ENCODE peak calls at places on chromosomes 3 and 15, in eight cellular contexts. A, I, J, Q, C, S, N and W are unnamed samples.

GRCh38 chr3:123831420-123831819 is 52.7 kb downstream of the MYLK start:
- DNase-seq in Q (no peak), N (no peak), A (no peak), I (no peak), S (no peak), J (no peak), C (no peak), W (no peak)

GRCh38 chr15:27017168-27017809 is 46.3 kb downstream of the GABRG3 start:
- DNase-seq in C (peak), A (no peak), I (no peak), J (no peak), S (peak), Q (no peak), N (peak), W (no peak)

GRCh38 chr3:118501152-118501551 is 533.5 kb downstream of the IGSF11 start:
- DNase-seq in Q (no peak), C (peak), A (no peak), N (no peak), S (no peak), J (peak), I (no peak), W (no peak)

GRCh38 chr3:111978833-111979688 is at the start of gene ABHD10:
- DNase-seq in Q (peak), J (peak), C (peak), A (peak), S (peak), I (peak), N (peak), W (peak)

GRCh38 chr3:120077726-120078125 is 16.5 kb downstream of the GSK3B start:
- DNase-seq in S (no peak), N (no peak), C (no peak), A (no peak), Q (no peak), J (no peak), I (no peak), W (no peak)

GRCh38 chr3:103295974-103296570 is 861.3 kb downstream of the ZPLD1 start:
- DNase-seq in N (peak), C (peak), A (no peak), J (no peak), Q (no peak), I (no peak), S (peak), W (no peak)

GRCh38 chr3:12237912-12238650 is 50.8 kb upstream of the PPARG start:
- DNase-seq in I (no peak), S (no peak), C (no peak), A (no peak), Q (no peak), J (no peak), N (peak), W (no peak)

GRCh38 chr15:65535192-65535591 is 4.9 kb downstream of the HACD3 start:
- DNase-seq in J (no peak), C (no peak), A (no peak), N (no peak), I (no peak), S (no peak), Q (no peak), W (no peak)

GRCh38 chr15:41501961-41502786 is 8.5 kb downstream of the ITPKA start:
- DNase-seq in Q (no peak), C (peak), N (no peak), I (no peak), S (no peak), J (no peak), A (no peak), W (no peak)

GRCh38 chr3:7015683-7016440 is 154.9 kb downstream of the GRM7 start:
- DNase-seq in S (no peak), J (no peak), A (no peak), N (no peak), C (peak), Q (no peak), I (no peak), W (no peak)

GRCh38 chr3:148718982-148719862 is 21.5 kb downstream of the AGTR1 start:
- DNase-seq in I (no peak), N (peak), A (no peak), S (no peak), J (no peak), Q (no peak), C (peak), W (no peak)

GRCh38 chr3:186746008-186746407 is 28.8 kb downstream of the KNG1 start:
- DNase-seq in J (peak), I (no peak), A (no peak), S (no peak), N (peak), C (peak), Q (no peak), W (no peak)

GRCh38 chr3:46856576-46857471 is 6.4 kb downstream of the MYL3 start:
- DNase-seq in I (no peak), S (no peak), J (no peak), Q (peak), N (no peak), C (peak), A (no peak), W (no peak)

GRCh38 chr15:81729340-81729739 is 316.5 kb downstream of the MEX3B start:
- DNase-seq in I (no peak), A (no peak), S (no peak), Q (no peak), N (no peak), J (no peak), C (no peak), W (no peak)

GRCh38 chr3:69838217-69838616 is 99.0 kb downstream of the MITF start:
- DNase-seq in N (peak), I (no peak), C (no peak), A (no peak), S (no peak), J (no peak), Q (no peak), W (no peak)

GRCh38 chr3:143119009-143119914 is at the start of gene CHST2:
- DNase-seq in J (peak), C (peak), A (peak), I (peak), Q (peak), S (no peak), N (peak), W (peak)

GRCh38 chr3:23867400-23867799 is 49.4 kb downstream of the NKIRAS1 start:
- DNase-seq in I (no peak), S (no peak), A (no peak), N (no peak), J (no peak), C (no peak), Q (no peak), W (no peak)

GRCh38 chr3:55690746-55691540 is 203.8 kb upstream of the WNT5A start:
- DNase-seq in I (no peak), C (peak), A (no peak), S (no peak), Q (no peak), J (no peak), N (no peak), W (no peak)

GRCh38 chr3:185935465-185936263 is 2.1 kb downstream of the TRA2B start:
- DNase-seq in Q (no peak), I (no peak), J (peak), C (peak), A (no peak), S (no peak), N (no peak), W (no peak)

GRCh38 chr3:47082519-47082918 is 81.4 kb downstream of the SETD2 start:
- DNase-seq in A (no peak), J (no peak), S (no peak), C (no peak), Q (no peak), N (peak), I (no peak), W (no peak)

GRCh38 chr15:97692317-97693015 is 268.0 kb upstream of the ARRDC4 start:
- DNase-seq in C (no peak), Q (peak), J (no peak), I (no peak), N (no peak), A (no peak), S (no peak), W (no peak)

DNA sequence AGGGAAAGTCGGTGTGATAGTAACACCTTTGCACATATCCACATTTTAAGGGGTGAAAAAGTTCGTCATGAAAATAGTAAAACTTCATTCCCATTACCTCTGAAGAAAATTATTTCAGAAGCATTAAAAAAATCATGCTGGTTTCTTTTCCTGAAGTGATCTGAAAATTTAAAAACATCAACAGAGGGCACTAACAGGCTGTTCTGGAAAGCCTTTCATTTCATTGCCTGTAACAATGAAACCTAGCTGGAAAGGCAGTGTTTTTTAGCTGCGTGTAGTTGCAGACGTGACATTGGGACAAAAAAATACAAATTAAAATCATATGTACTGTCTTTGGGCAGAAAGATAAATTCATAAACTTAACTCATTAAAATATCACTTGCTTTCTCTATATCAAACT is 993.8 kb downstream of the GBE1 start:
- DNase-seq in A (no peak), C (no peak), I (no peak), Q (no peak), N (no peak), J (no peak), S (no peak), W (no peak)
- TF ChIP-seq CTCF in A (no peak), C (peak), I (no peak), Q (no peak), N (no peak), J (no peak), S (peak), W (peak)

DNA sequence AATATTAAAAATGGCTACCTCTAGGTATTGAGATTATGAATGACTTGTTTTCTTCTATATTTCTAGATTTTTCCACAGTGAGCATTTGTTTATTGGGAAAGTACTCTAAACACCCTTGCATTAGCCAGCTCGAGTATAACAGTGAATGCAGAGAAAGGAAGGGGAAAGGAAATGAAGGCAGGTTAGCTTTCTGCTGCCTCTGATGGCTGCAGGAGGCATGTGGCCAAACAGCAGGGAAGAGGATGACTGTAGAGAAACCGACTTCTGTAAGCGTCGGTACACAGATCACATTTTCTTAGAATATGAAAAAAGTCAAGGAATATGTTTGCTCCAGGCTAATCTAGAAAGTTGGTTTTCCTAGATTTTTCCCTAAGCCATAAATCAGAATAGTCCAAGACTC is 19.8 kb downstream of the GNB5 start:
- DNase-seq in A (peak), I (no peak), N (peak), S (no peak), Q (no peak), J (no peak), C (no peak), W (no peak)
- TF ChIP-seq CTCF in A (peak), I (no peak), N (no peak), S (no peak), Q (no peak), J (no peak), C (no peak), W (peak)

DNA sequence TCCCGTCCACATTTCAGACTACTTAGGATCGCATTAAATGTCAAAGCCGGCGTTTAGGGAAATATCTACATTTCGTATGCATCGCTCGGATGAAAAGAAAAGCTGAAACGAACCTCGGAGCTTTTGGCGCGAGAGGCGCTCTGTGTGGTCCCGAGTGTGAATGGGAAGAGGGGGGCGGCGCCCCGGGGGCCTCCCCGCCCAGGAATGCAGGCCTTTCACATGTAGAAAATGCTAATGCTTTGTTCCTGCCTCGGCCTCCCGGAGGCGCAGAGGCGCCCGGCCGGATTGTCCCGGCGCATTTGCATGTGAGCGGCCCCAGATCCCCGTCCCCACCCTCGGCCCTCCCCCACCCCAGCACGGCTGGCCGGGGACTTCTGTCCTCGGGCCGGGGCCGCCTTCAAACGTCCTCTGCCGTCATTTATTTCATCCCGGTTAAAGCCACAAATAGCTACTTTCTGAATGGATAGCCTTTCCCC is 37.0 kb upstream of the TRIM71 start:
- DNase-seq in A (peak), C (peak), J (peak), S (no peak), I (no peak), Q (no peak), N (peak), W (peak)
- TF ChIP-seq CTCF in A (no peak), C (no peak), J (no peak), S (no peak), I (no peak), Q (no peak), N (no peak), W (no peak)

DNA sequence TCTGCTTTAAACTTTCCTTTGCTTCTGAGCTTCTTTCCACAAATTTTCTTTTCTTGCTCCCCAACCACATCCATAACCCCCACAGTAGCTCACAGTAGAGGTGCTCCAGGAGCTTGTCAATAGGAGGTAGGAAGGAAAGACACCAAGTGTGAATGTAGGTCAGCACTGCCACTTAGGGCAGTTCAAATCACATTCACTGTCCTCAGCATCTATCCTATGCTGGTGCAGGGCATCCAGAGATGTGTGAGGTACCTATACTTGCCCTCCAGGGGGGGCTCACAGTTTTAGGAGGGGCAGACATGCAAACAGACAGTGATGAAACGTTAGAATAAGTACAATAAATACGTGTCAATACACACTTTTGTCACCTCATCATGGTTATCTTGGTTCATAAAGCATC is 1.5 kb upstream of the SPSB4 start:
- DNase-seq in C (peak), Q (no peak), A (no peak), N (no peak), I (peak), S (no peak), J (no peak), W (no peak)
- TF ChIP-seq CTCF in C (peak), Q (no peak), A (peak), N (peak), I (no peak), S (peak), J (no peak), W (peak)

GRCh38 chr15:25742008-25742407 is 121.1 kb downstream of the ATP10A start:
- DNase-seq in N (no peak), I (no peak), J (no peak), Q (no peak), S (no peak), A (no peak), C (peak), W (peak)

GRCh38 chr15:25741253-25741575 is 121.9 kb downstream of the ATP10A start:
- DNase-seq in A (no peak), C (no peak), S (no peak), Q (no peak), N (no peak), I (no peak), J (no peak), W (no peak)

GRCh38 chr15:25740438-25741252 is 122.5 kb downstream of the ATP10A start:
- DNase-seq in C (no peak), J (no peak), A (no peak), S (no peak), N (no peak), Q (no peak), I (peak), W (peak)

GRCh38 chr15:25738171-25738792 is 124.8 kb downstream of the ATP10A start:
- DNase-seq in S (no peak), N (peak), Q (no peak), C (no peak), I (peak), A (no peak), J (no peak), W (peak)

DNA sequence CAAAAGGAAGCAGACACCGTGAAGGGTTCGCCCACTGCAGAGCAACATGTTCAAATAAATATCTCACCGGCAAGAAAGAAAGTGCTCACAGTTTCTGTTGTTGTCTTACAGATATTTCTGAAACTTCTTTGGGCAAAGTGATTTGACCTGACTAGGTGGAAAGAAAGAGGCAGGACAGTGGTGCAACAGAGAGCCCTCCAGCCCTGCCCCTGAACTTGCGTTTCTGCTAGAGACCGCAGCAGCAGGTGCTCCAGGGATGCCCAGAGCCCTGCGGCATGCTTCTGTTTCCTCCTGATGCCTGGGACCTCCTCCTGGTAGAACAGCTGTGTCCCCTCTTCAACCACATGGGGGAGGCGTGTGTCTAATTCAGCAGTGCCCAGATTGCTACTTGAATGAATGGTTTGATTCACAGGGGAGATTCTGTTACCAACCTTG is 123.4 kb downstream of the ATP10A start:
- DNase-seq in I (peak), J (no peak), A (no peak), Q (no peak), S (no peak), N (peak), C (peak), W (peak)
- TF ChIP-seq CTCF in I (peak), J (no peak), A (peak), Q (peak), S (no peak), N (peak), C (peak), W (peak)

GRCh38 chr15:73631915-73632669 is 1.1 kb downstream of the NPTN start:
- DNase-seq in S (no peak), C (peak), I (no peak), A (no peak), Q (no peak), J (peak), N (peak), W (no peak)

GRCh38 chr15:73630030-73630429 is 3.2 kb downstream of the NPTN start:
- DNase-seq in I (no peak), A (no peak), C (no peak), N (no peak), Q (no peak), J (no peak), S (no peak), W (no peak)

GRCh38 chr15:73628102-73628501 is 5.1 kb downstream of the NPTN start:
- DNase-seq in N (no peak), Q (no peak), S (no peak), C (no peak), A (no peak), I (no peak), J (no peak), W (no peak)

GRCh38 chr15:73630796-73631471 is 2.3 kb downstream of the NPTN start:
- DNase-seq in N (no peak), C (no peak), Q (no peak), S (no peak), I (no peak), A (no peak), J (no peak), W (no peak)

DNA sequence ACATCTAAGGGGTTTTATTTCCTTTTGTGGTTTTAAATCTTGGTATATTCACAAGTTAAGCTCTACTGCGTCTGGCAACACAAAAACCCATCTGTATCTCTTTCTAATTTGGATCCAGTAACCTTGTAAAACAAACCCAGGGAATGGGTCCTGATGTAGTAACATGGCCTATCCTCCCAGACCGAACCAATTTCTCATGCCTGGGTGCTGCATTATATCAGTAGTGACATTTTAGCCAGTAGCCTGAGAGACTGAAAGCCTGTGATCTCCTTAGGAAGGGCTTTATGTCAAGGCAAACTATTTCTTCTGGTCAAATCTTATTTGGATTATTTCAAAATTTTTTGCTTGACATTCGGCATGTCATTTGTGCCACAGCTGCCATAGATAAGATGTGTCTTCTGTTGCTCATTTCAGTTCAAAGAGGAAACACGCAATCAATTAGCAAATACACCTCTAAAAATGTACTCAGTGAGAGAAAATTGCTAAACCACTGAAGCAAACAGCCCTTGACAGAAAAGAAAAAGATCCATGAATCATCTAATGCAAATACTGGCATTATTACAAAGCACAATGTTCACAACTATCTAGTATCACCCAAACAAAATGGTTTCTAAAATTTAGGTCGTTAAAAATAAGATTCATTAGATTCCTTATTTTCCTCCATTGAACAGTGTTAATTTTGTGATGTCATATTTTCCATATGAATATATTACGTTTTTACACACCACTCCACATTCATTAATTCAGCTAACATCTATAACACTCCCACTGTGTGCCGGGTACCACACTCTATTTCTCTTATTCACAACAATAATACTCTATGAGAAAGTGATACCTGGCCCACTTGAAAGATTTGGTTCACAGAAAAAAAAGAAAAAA is 4.0 kb downstream of the NPTN start:
- DNase-seq in N (no peak), J (no peak), S (no peak), Q (no peak), C (no peak), I (no peak), A (no peak), W (no peak)
- TF ChIP-seq CTCF in N (no peak), J (no peak), S (no peak), Q (no peak), C (no peak), I (no peak), A (no peak), W (no peak)

DNA sequence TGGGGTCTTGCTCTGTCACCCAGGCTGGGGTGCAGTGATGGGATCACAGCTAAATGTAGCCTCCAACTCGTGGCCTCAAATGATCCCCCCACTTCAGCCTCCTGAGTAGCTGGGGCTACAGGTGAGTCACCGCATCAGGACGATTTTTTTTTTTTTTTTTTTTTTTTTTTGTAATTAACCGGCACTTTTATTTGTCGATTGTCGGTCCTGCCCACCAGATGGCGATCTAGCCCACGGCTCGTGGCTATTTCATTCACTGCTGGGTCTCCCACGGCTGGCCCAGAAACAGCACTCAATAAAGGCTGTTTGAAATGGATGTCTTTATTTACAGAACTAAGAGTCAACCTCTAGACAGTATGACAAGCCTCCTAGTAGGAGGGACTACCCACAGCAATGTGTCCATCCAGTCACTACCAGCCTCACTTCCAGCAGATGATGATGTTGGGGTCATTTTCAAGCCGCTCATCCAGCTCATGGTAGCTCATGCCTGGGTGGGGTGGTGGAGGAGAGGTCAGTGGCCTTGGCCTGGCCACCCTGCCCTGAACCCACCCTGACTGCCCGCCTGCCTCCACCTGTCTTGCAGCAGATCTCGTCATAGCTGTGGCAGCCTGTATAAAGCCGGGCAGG is 1.8 kb upstream of the ZMYND10 start:
- DNase-seq in A (no peak), S (no peak), I (no peak), Q (peak), C (peak), J (peak), N (peak), W (no peak)
- TF ChIP-seq CTCF in A (peak), S (peak), I (peak), Q (peak), C (peak), J (peak), N (peak), W (peak)